ENCODE peak calls at places on chromosomes 7 and 10, in ten cellular contexts. One of them, this sample, is unnamed.

GRCh38 chr7:69652947-69653701 is 54.8 kb downstream of the AUTS2 start:
- DNase-seq in substantia nigra: no peak
- DNase-seq in activated T-helper 1 cell treated with anti-CD3 and anti-CD28 coated beads, Interleukin-2, amount 50 U/mL, for 16 hours: no peak
- DNase-seq in H4: no peak
- DNase-seq in GM13977: no peak
- DNase-seq in T-helper 9 cell: no peak
- DNase-seq in stimulated activated CD4-positive, alpha-beta T cell treated with anti-CD3 and anti-CD28 coated beads, Interleukin-12 subunit alpha, Interleukin-12 subunit beta, amount 100 ng/mL, for 4 hours: no peak
- DNase-seq in A549: no peak
- DNase-seq in naive thymus-derived CD8-positive, alpha-beta T cell: no peak
- DNase-seq in GM12865: peak; percentile 16
- DNase-seq in this sample: no peak

GRCh38 chr10:105188737-105189463 is 547.8 kb downstream of the SORCS3 start:
- DNase-seq in substantia nigra: no peak
- DNase-seq in activated T-helper 1 cell treated with anti-CD3 and anti-CD28 coated beads, Interleukin-2, amount 50 U/mL, for 16 hours: no peak
- DNase-seq in H4: no peak
- DNase-seq in GM13977: no peak
- DNase-seq in T-helper 9 cell: no peak
- DNase-seq in stimulated activated CD4-positive, alpha-beta T cell treated with anti-CD3 and anti-CD28 coated beads, Interleukin-12 subunit alpha, Interleukin-12 subunit beta, amount 100 ng/mL, for 4 hours: no peak
- DNase-seq in A549: peak; percentile 1
- DNase-seq in naive thymus-derived CD8-positive, alpha-beta T cell: no peak
- DNase-seq in GM12865: no peak
- DNase-seq in this sample: no peak

GRCh38 chr10:794382-794956 is 105.0 kb upstream of the DIP2C start:
- DNase-seq in substantia nigra: no peak
- DNase-seq in activated T-helper 1 cell treated with anti-CD3 and anti-CD28 coated beads, Interleukin-2, amount 50 U/mL, for 16 hours: no peak
- DNase-seq in H4: no peak
- DNase-seq in GM13977: no peak
- DNase-seq in T-helper 9 cell: no peak
- DNase-seq in stimulated activated CD4-positive, alpha-beta T cell treated with anti-CD3 and anti-CD28 coated beads, Interleukin-12 subunit alpha, Interleukin-12 subunit beta, amount 100 ng/mL, for 4 hours: no peak
- DNase-seq in A549: no peak
- DNase-seq in naive thymus-derived CD8-positive, alpha-beta T cell: no peak
- DNase-seq in GM12865: no peak
- DNase-seq in this sample: no peak

GRCh38 chr7:20578257-20578771 is 37.2 kb upstream of the ABCB5 start:
- DNase-seq in substantia nigra: no peak
- DNase-seq in activated T-helper 1 cell treated with anti-CD3 and anti-CD28 coated beads, Interleukin-2, amount 50 U/mL, for 16 hours: no peak
- DNase-seq in H4: no peak
- DNase-seq in GM13977: no peak
- DNase-seq in T-helper 9 cell: no peak
- DNase-seq in stimulated activated CD4-positive, alpha-beta T cell treated with anti-CD3 and anti-CD28 coated beads, Interleukin-12 subunit alpha, Interleukin-12 subunit beta, amount 100 ng/mL, for 4 hours: no peak
- DNase-seq in A549: no peak
- DNase-seq in naive thymus-derived CD8-positive, alpha-beta T cell: no peak
- DNase-seq in GM12865: no peak
- DNase-seq in this sample: no peak

GRCh38 chr7:34217972-34218371 is 312.6 kb downstream of the BMPER start:
- DNase-seq in substantia nigra: no peak
- DNase-seq in activated T-helper 1 cell treated with anti-CD3 and anti-CD28 coated beads, Interleukin-2, amount 50 U/mL, for 16 hours: no peak
- DNase-seq in H4: no peak
- DNase-seq in GM13977: no peak
- DNase-seq in T-helper 9 cell: no peak
- DNase-seq in stimulated activated CD4-positive, alpha-beta T cell treated with anti-CD3 and anti-CD28 coated beads, Interleukin-12 subunit alpha, Interleukin-12 subunit beta, amount 100 ng/mL, for 4 hours: no peak
- DNase-seq in A549: no peak
- DNase-seq in naive thymus-derived CD8-positive, alpha-beta T cell: no peak
- DNase-seq in GM12865: no peak
- DNase-seq in this sample: no peak

GRCh38 chr10:2964632-2965296 is 102.6 kb upstream of the PFKP start:
- DNase-seq in substantia nigra: no peak
- DNase-seq in activated T-helper 1 cell treated with anti-CD3 and anti-CD28 coated beads, Interleukin-2, amount 50 U/mL, for 16 hours: no peak
- DNase-seq in H4: no peak
- DNase-seq in GM13977: no peak
- DNase-seq in T-helper 9 cell: no peak
- DNase-seq in stimulated activated CD4-positive, alpha-beta T cell treated with anti-CD3 and anti-CD28 coated beads, Interleukin-12 subunit alpha, Interleukin-12 subunit beta, amount 100 ng/mL, for 4 hours: no peak
- DNase-seq in A549: no peak
- DNase-seq in naive thymus-derived CD8-positive, alpha-beta T cell: no peak
- DNase-seq in GM12865: no peak
- DNase-seq in this sample: no peak

GRCh38 chr10:127977368-127978009 is 70.6 kb downstream of the PTPRE start:
- DNase-seq in substantia nigra: peak; percentile 72
- DNase-seq in activated T-helper 1 cell treated with anti-CD3 and anti-CD28 coated beads, Interleukin-2, amount 50 U/mL, for 16 hours: no peak
- DNase-seq in H4: peak; percentile 88
- DNase-seq in GM13977: no peak
- DNase-seq in T-helper 9 cell: no peak
- DNase-seq in stimulated activated CD4-positive, alpha-beta T cell treated with anti-CD3 and anti-CD28 coated beads, Interleukin-12 subunit alpha, Interleukin-12 subunit beta, amount 100 ng/mL, for 4 hours: no peak
- DNase-seq in A549: peak; percentile 5
- DNase-seq in naive thymus-derived CD8-positive, alpha-beta T cell: no peak
- DNase-seq in GM12865: no peak
- DNase-seq in this sample: peak; percentile 49

GRCh38 chr10:88828310-88828709 is 23.3 kb downstream of the ANKRD22 start:
- DNase-seq in substantia nigra: no peak
- DNase-seq in activated T-helper 1 cell treated with anti-CD3 and anti-CD28 coated beads, Interleukin-2, amount 50 U/mL, for 16 hours: no peak
- DNase-seq in H4: no peak
- DNase-seq in GM13977: no peak
- DNase-seq in T-helper 9 cell: no peak
- DNase-seq in stimulated activated CD4-positive, alpha-beta T cell treated with anti-CD3 and anti-CD28 coated beads, Interleukin-12 subunit alpha, Interleukin-12 subunit beta, amount 100 ng/mL, for 4 hours: no peak
- DNase-seq in A549: no peak
- DNase-seq in naive thymus-derived CD8-positive, alpha-beta T cell: no peak
- DNase-seq in GM12865: no peak
- DNase-seq in this sample: no peak

GRCh38 chr7:76185187-76185915 is 16.3 kb upstream of the SRRM3 start:
- DNase-seq in substantia nigra: no peak
- DNase-seq in activated T-helper 1 cell treated with anti-CD3 and anti-CD28 coated beads, Interleukin-2, amount 50 U/mL, for 16 hours: no peak
- DNase-seq in H4: no peak
- DNase-seq in GM13977: no peak
- DNase-seq in T-helper 9 cell: no peak
- DNase-seq in stimulated activated CD4-positive, alpha-beta T cell treated with anti-CD3 and anti-CD28 coated beads, Interleukin-12 subunit alpha, Interleukin-12 subunit beta, amount 100 ng/mL, for 4 hours: no peak
- DNase-seq in A549: no peak
- DNase-seq in naive thymus-derived CD8-positive, alpha-beta T cell: no peak
- DNase-seq in GM12865: no peak
- DNase-seq in this sample: no peak

This sample was measured in colonic mucosa.